ENCODE peak calls at places on chromosomes 7 and 10, in nine cellular contexts. One of them, this sample, is unnamed.
A peak's percentile ranks its signal among the peaks of the same experiment; 100 is the strongest.

GRCh38 chr7:41824284-41824683 is 121.4 kb upstream of the INHBA start:
- DNase-seq in cardiac muscle cell: no peak
- DNase-seq in NCI-H748 treated with DMSO at 0.1 percent for 48 hours: no peak
- DNase-seq in activated naive CD8-positive, alpha-beta T cell treated with anti-CD3 and anti-CD28 coated beads for 36 hours: no peak
- DNase-seq in GM19239: no peak
- DNase-seq in nephron progenitor cell: no peak
- DNase-seq in RWPE1: no peak
- DNase-seq in NCI-H460: no peak
- DNase-seq in Kasumi-1: no peak
- DNase-seq in this sample: no peak

GRCh38 chr7:116801092-116801710 is 61.2 kb upstream of the CAPZA2 start:
- DNase-seq in cardiac muscle cell: peak; percentile 34
- DNase-seq in NCI-H748 treated with DMSO at 0.1 percent for 48 hours: no peak
- DNase-seq in activated naive CD8-positive, alpha-beta T cell treated with anti-CD3 and anti-CD28 coated beads for 36 hours: no peak
- DNase-seq in GM19239: no peak
- DNase-seq in nephron progenitor cell: no peak
- DNase-seq in RWPE1: peak; percentile 73
- DNase-seq in NCI-H460: no peak
- DNase-seq in Kasumi-1: no peak
- DNase-seq in this sample: no peak

GRCh38 chr10:110373059-110373458 is 68.3 kb upstream of the SMNDC1 start:
- DNase-seq in cardiac muscle cell: no peak
- DNase-seq in NCI-H748 treated with DMSO at 0.1 percent for 48 hours: no peak
- DNase-seq in activated naive CD8-positive, alpha-beta T cell treated with anti-CD3 and anti-CD28 coated beads for 36 hours: no peak
- DNase-seq in GM19239: no peak
- DNase-seq in nephron progenitor cell: no peak
- DNase-seq in RWPE1: no peak
- DNase-seq in NCI-H460: no peak
- DNase-seq in Kasumi-1: no peak
- DNase-seq in this sample: no peak

GRCh38 chr7:26792573-26792972 is 71.8 kb downstream of the SKAP2 start:
- DNase-seq in cardiac muscle cell: no peak
- DNase-seq in NCI-H748 treated with DMSO at 0.1 percent for 48 hours: no peak
- DNase-seq in activated naive CD8-positive, alpha-beta T cell treated with anti-CD3 and anti-CD28 coated beads for 36 hours: no peak
- DNase-seq in GM19239: no peak
- DNase-seq in nephron progenitor cell: no peak
- DNase-seq in RWPE1: no peak
- DNase-seq in NCI-H460: no peak
- DNase-seq in Kasumi-1: no peak
- DNase-seq in this sample: no peak

GRCh38 chr10:88474884-88475844 is 108.0 kb downstream of the RNLS start:
- DNase-seq in cardiac muscle cell: peak; percentile 35
- DNase-seq in NCI-H748 treated with DMSO at 0.1 percent for 48 hours: no peak
- DNase-seq in activated naive CD8-positive, alpha-beta T cell treated with anti-CD3 and anti-CD28 coated beads for 36 hours: no peak
- DNase-seq in GM19239: no peak
- DNase-seq in nephron progenitor cell: no peak
- DNase-seq in RWPE1: no peak
- DNase-seq in NCI-H460: no peak
- DNase-seq in Kasumi-1: no peak
- DNase-seq in this sample: no peak

GRCh38 chr10:62541811-62542210 is 167.6 kb downstream of the ZNF365 start:
- DNase-seq in cardiac muscle cell: no peak
- DNase-seq in NCI-H748 treated with DMSO at 0.1 percent for 48 hours: no peak
- DNase-seq in activated naive CD8-positive, alpha-beta T cell treated with anti-CD3 and anti-CD28 coated beads for 36 hours: no peak
- DNase-seq in GM19239: no peak
- DNase-seq in nephron progenitor cell: no peak
- DNase-seq in RWPE1: no peak
- DNase-seq in NCI-H460: no peak
- DNase-seq in Kasumi-1: no peak
- DNase-seq in this sample: no peak

GRCh38 chr10:76119515-76119914 is 688.1 kb downstream of the LRMDA start:
- DNase-seq in cardiac muscle cell: peak; percentile 78
- DNase-seq in NCI-H748 treated with DMSO at 0.1 percent for 48 hours: no peak
- DNase-seq in activated naive CD8-positive, alpha-beta T cell treated with anti-CD3 and anti-CD28 coated beads for 36 hours: no peak
- DNase-seq in GM19239: no peak
- DNase-seq in nephron progenitor cell: no peak
- DNase-seq in RWPE1: no peak
- DNase-seq in NCI-H460: no peak
- DNase-seq in Kasumi-1: no peak
- DNase-seq in this sample: no peak

GRCh38 chr10:72200883-72201282 is 14.9 kb upstream of the ANAPC16 start:
- DNase-seq in cardiac muscle cell: no peak
- DNase-seq in NCI-H748 treated with DMSO at 0.1 percent for 48 hours: no peak
- DNase-seq in activated naive CD8-positive, alpha-beta T cell treated with anti-CD3 and anti-CD28 coated beads for 36 hours: no peak
- DNase-seq in GM19239: no peak
- DNase-seq in nephron progenitor cell: no peak
- DNase-seq in RWPE1: no peak
- DNase-seq in NCI-H460: no peak
- DNase-seq in Kasumi-1: no peak
- DNase-seq in this sample: no peak

GRCh38 chr7:115558186-115558585 is 472.4 kb downstream of the TFEC start:
- DNase-seq in cardiac muscle cell: peak; percentile 69
- DNase-seq in NCI-H748 treated with DMSO at 0.1 percent for 48 hours: no peak
- DNase-seq in activated naive CD8-positive, alpha-beta T cell treated with anti-CD3 and anti-CD28 coated beads for 36 hours: no peak
- DNase-seq in GM19239: no peak
- DNase-seq in nephron progenitor cell: no peak
- DNase-seq in RWPE1: no peak
- DNase-seq in NCI-H460: no peak
- DNase-seq in Kasumi-1: no peak
- DNase-seq in this sample: no peak

GRCh38 chr10:130737622-130738021 is 573.9 kb downstream of the TCERG1L start:
- DNase-seq in cardiac muscle cell: peak; percentile 0
- DNase-seq in NCI-H748 treated with DMSO at 0.1 percent for 48 hours: no peak
- DNase-seq in activated naive CD8-positive, alpha-beta T cell treated with anti-CD3 and anti-CD28 coated beads for 36 hours: no peak
- DNase-seq in GM19239: no peak
- DNase-seq in nephron progenitor cell: peak; percentile 78
- DNase-seq in RWPE1: no peak
- DNase-seq in NCI-H460: no peak
- DNase-seq in Kasumi-1: peak; percentile 16
- DNase-seq in this sample: peak; percentile 94

GRCh38 chr10:84770824-84771223 is 442.4 kb downstream of the CCSER2 start:
- DNase-seq in cardiac muscle cell: no peak
- DNase-seq in NCI-H748 treated with DMSO at 0.1 percent for 48 hours: no peak
- DNase-seq in activated naive CD8-positive, alpha-beta T cell treated with anti-CD3 and anti-CD28 coated beads for 36 hours: no peak
- DNase-seq in GM19239: no peak
- DNase-seq in nephron progenitor cell: no peak
- DNase-seq in RWPE1: no peak
- DNase-seq in NCI-H460: no peak
- DNase-seq in Kasumi-1: no peak
- DNase-seq in this sample: no peak

GRCh38 chr10:60921631-60922030 is 22.4 kb downstream of the RHOBTB1 start:
- DNase-seq in cardiac muscle cell: no peak
- DNase-seq in NCI-H748 treated with DMSO at 0.1 percent for 48 hours: no peak
- DNase-seq in activated naive CD8-positive, alpha-beta T cell treated with anti-CD3 and anti-CD28 coated beads for 36 hours: no peak
- DNase-seq in GM19239: no peak
- DNase-seq in nephron progenitor cell: no peak
- DNase-seq in RWPE1: no peak
- DNase-seq in NCI-H460: no peak
- DNase-seq in Kasumi-1: no peak
- DNase-seq in this sample: no peak

GRCh38 chr7:93031795-93032194 is 86.0 kb downstream of the SAMD9 start:
- DNase-seq in cardiac muscle cell: no peak
- DNase-seq in NCI-H748 treated with DMSO at 0.1 percent for 48 hours: no peak
- DNase-seq in activated naive CD8-positive, alpha-beta T cell treated with anti-CD3 and anti-CD28 coated beads for 36 hours: no peak
- DNase-seq in GM19239: no peak
- DNase-seq in nephron progenitor cell: no peak
- DNase-seq in RWPE1: no peak
- DNase-seq in NCI-H460: no peak
- DNase-seq in Kasumi-1: no peak
- DNase-seq in this sample: no peak

GRCh38 chr7:40612298-40612697 is 477.5 kb downstream of the SUGCT start:
- DNase-seq in cardiac muscle cell: no peak
- DNase-seq in NCI-H748 treated with DMSO at 0.1 percent for 48 hours: no peak
- DNase-seq in activated naive CD8-positive, alpha-beta T cell treated with anti-CD3 and anti-CD28 coated beads for 36 hours: no peak
- DNase-seq in GM19239: no peak
- DNase-seq in nephron progenitor cell: no peak
- DNase-seq in RWPE1: no peak
- DNase-seq in NCI-H460: no peak
- DNase-seq in Kasumi-1: no peak
- DNase-seq in this sample: no peak

GRCh38 chr7:158985583-158985982 is 129.2 kb downstream of the DYNC2I1 start:
- DNase-seq in cardiac muscle cell: no peak
- DNase-seq in NCI-H748 treated with DMSO at 0.1 percent for 48 hours: no peak
- DNase-seq in activated naive CD8-positive, alpha-beta T cell treated with anti-CD3 and anti-CD28 coated beads for 36 hours: no peak
- DNase-seq in GM19239: no peak
- DNase-seq in nephron progenitor cell: no peak
- DNase-seq in RWPE1: no peak
- DNase-seq in NCI-H460: no peak
- DNase-seq in Kasumi-1: no peak
- DNase-seq in this sample: no peak

GRCh38 chr10:26438534-26439269 is 561 bp downstream of the APBB1IP start:
- DNase-seq in cardiac muscle cell: peak; percentile 17
- DNase-seq in NCI-H748 treated with DMSO at 0.1 percent for 48 hours: no peak
- DNase-seq in activated naive CD8-positive, alpha-beta T cell treated with anti-CD3 and anti-CD28 coated beads for 36 hours: peak; percentile 85
- DNase-seq in GM19239: peak; percentile 30
- DNase-seq in nephron progenitor cell: peak; percentile 30
- DNase-seq in RWPE1: no peak
- DNase-seq in NCI-H460: no peak
- DNase-seq in Kasumi-1: peak; percentile 77
- DNase-seq in this sample: peak; percentile 65

GRCh38 chr7:107179326-107180163 is 10.7 kb downstream of the HBP1 start:
- DNase-seq in cardiac muscle cell: peak; percentile 30
- DNase-seq in NCI-H748 treated with DMSO at 0.1 percent for 48 hours: no peak
- DNase-seq in activated naive CD8-positive, alpha-beta T cell treated with anti-CD3 and anti-CD28 coated beads for 36 hours: no peak
- DNase-seq in GM19239: no peak
- DNase-seq in nephron progenitor cell: no peak
- DNase-seq in RWPE1: peak; percentile 55
- DNase-seq in NCI-H460: no peak
- DNase-seq in Kasumi-1: no peak
- DNase-seq in this sample: no peak

GRCh38 chr7:2860627-2861133 is 16.6 kb upstream of the GNA12 start:
- DNase-seq in cardiac muscle cell: no peak
- DNase-seq in NCI-H748 treated with DMSO at 0.1 percent for 48 hours: no peak
- DNase-seq in activated naive CD8-positive, alpha-beta T cell treated with anti-CD3 and anti-CD28 coated beads for 36 hours: no peak
- DNase-seq in GM19239: no peak
- DNase-seq in nephron progenitor cell: no peak
- DNase-seq in RWPE1: no peak
- DNase-seq in NCI-H460: no peak
- DNase-seq in Kasumi-1: no peak
- DNase-seq in this sample: no peak

GRCh38 chr10:115937756-115938032 is 335.3 kb downstream of the GFRA1 start:
- DNase-seq in cardiac muscle cell: no peak
- DNase-seq in NCI-H748 treated with DMSO at 0.1 percent for 48 hours: peak; percentile 25
- DNase-seq in activated naive CD8-positive, alpha-beta T cell treated with anti-CD3 and anti-CD28 coated beads for 36 hours: no peak
- DNase-seq in GM19239: no peak
- DNase-seq in nephron progenitor cell: no peak
- DNase-seq in RWPE1: no peak
- DNase-seq in NCI-H460: no peak
- DNase-seq in Kasumi-1: no peak
- DNase-seq in this sample: peak; percentile 47